ENCODE peak calls at places on chromosome 17, in nine cellular contexts. Q is naive thymus-derived CD8-positive, alpha-beta T cell; K is PC-9; L is GM20000; H is lower lobe of right lung; E is astrocyte of the spinal cord; X is germinal center; D is GOT3; C is mucosa of gallbladder. T is an unnamed sample.

GRCh38 chr17:67212716-67213417 is 32.1 kb downstream of the HELZ start:
- DNase-seq in H (no peak), X (no peak), K (no peak), Q (no peak), L (no peak), E (peak), C (no peak), D (no peak), T (no peak)

GRCh38 chr17:77428020-77428781 is 287.4 kb downstream of the SEC14L1 start:
- DNase-seq in K (no peak), L (no peak), C (peak), X (no peak), D (no peak), H (no peak), E (no peak), Q (no peak), T (no peak)

GRCh38 chr17:44827863-44828262 is 2.2 kb downstream of the GJC1 start:
- DNase-seq in C (no peak), L (no peak), K (no peak), Q (no peak), E (no peak), H (no peak), X (no peak), D (no peak), T (no peak)

GRCh38 chr17:77675816-77676799 is 282.4 kb upstream of the TNRC6C start:
- DNase-seq in L (no peak), X (no peak), Q (no peak), K (no peak), E (no peak), C (peak), D (no peak), H (no peak), T (no peak)

GRCh38 chr17:34255381-34255732 is 272 bp downstream of the CCL2 start:
- DNase-seq in H (no peak), E (no peak), D (no peak), K (no peak), C (no peak), X (no peak), L (no peak), Q (no peak), T (no peak)

GRCh38 chr17:61492759-61493526 is 40.7 kb downstream of the TBX4 start:
- DNase-seq in E (no peak), C (peak), D (no peak), L (no peak), X (no peak), K (no peak), H (no peak), Q (no peak), T (no peak)

GRCh38 chr17:4522661-4523060 is 24.0 kb downstream of the SPNS2 start:
- DNase-seq in D (no peak), E (no peak), C (no peak), H (no peak), L (no peak), K (no peak), Q (no peak), X (no peak), T (no peak)

GRCh38 chr17:41741709-41742108 is 7.3 kb upstream of the HAP1 start:
- DNase-seq in E (no peak), H (no peak), X (no peak), Q (no peak), C (no peak), L (no peak), D (no peak), K (no peak), T (no peak)

GRCh38 chr17:29549169-29549935 is 17.5 kb downstream of the ABHD15 start:
- DNase-seq in Q (no peak), L (peak), K (no peak), X (no peak), H (no peak), C (no peak), E (peak), D (no peak), T (no peak)

GRCh38 chr17:18966831-18967624 is 15.1 kb downstream of the SLC5A10 start:
- DNase-seq in C (no peak), X (no peak), K (peak), Q (no peak), D (no peak), H (no peak), E (peak), L (no peak), T (no peak)

GRCh38 chr17:77723909-77724875 is 234.3 kb upstream of the TNRC6C start:
- DNase-seq in D (no peak), C (peak), L (no peak), H (no peak), E (no peak), Q (no peak), X (no peak), K (no peak), T (no peak)

GRCh38 chr17:17042851-17043667 is 802 bp downstream of the MPRIP start:
- DNase-seq in L (no peak), E (peak), K (no peak), C (no peak), D (no peak), H (peak), Q (peak), X (no peak), T (no peak)

GRCh38 chr17:80957461-80957941 is 34.1 kb upstream of the CHMP6 start:
- DNase-seq in C (no peak), H (peak), X (no peak), E (no peak), D (no peak), L (no peak), K (no peak), Q (no peak), T (no peak)

GRCh38 chr17:62674841-62675240 is 47.4 kb downstream of the MRC2 start:
- DNase-seq in D (no peak), K (no peak), E (no peak), L (no peak), H (peak), C (no peak), Q (no peak), X (no peak), T (no peak)

GRCh38 chr17:76263896-76264295 is 1.3 kb upstream of the UBALD2 start:
- DNase-seq in Q (no peak), L (no peak), E (no peak), H (no peak), D (no peak), X (no peak), C (no peak), K (no peak), T (no peak)

GRCh38 chr17:40699880-40700279 is 3.7 kb downstream of the KRT24 start:
- DNase-seq in X (no peak), Q (no peak), D (no peak), H (no peak), E (no peak), K (no peak), C (no peak), L (no peak), T (no peak)

GRCh38 chr17:21511368-21512195 is 135.4 kb downstream of the KCNJ12 start:
- DNase-seq in X (peak), L (peak), H (peak), E (peak), D (no peak), C (peak), K (peak), Q (peak), T (peak)

GRCh38 chr17:81394377-81394747 is 895 bp upstream of the BAHCC1 start:
- DNase-seq in X (no peak), C (no peak), D (no peak), E (no peak), H (no peak), Q (no peak), L (no peak), K (no peak), T (no peak)

GRCh38 chr17:63395075-63395815 is 50.9 kb downstream of the CYB561 start:
- DNase-seq in C (no peak), Q (no peak), E (peak), D (no peak), K (no peak), L (no peak), H (no peak), X (no peak), T (no peak)

GRCh38 chr17:80518392-80518791 is 26.2 kb upstream of the RPTOR start:
- DNase-seq in D (no peak), K (no peak), X (no peak), E (no peak), L (no peak), H (no peak), C (no peak), Q (no peak), T (no peak)

GRCh38 chr17:38606646-38607611 is 1.2 kb upstream of the SRCIN1 start:
- DNase-seq in H (no peak), E (no peak), L (no peak), C (no peak), X (no peak), K (peak), Q (no peak), D (no peak), T (no peak)

GRCh38 chr17:77190561-77190960 is 49.8 kb downstream of the SEC14L1 start:
- DNase-seq in H (no peak), L (no peak), Q (no peak), E (no peak), D (no peak), X (no peak), C (no peak), K (no peak), T (no peak)

GRCh38 chr17:58084317-58084981 is 1.2 kb downstream of the DYNLL2 start:
- DNase-seq in K (peak), L (peak), D (no peak), X (peak), H (peak), C (no peak), E (no peak), Q (peak), T (no peak)

GRCh38 chr17:18184143-18185007 is 747 bp downstream of the ALKBH5 start:
- DNase-seq in D (no peak), L (peak), C (peak), X (peak), Q (peak), E (peak), H (peak), K (peak), T (no peak)

GRCh38 chr17:49053171-49053829 is 56.1 kb downstream of the IGF2BP1 start:
- DNase-seq in E (no peak), K (no peak), C (no peak), L (no peak), Q (no peak), H (no peak), X (no peak), D (no peak), T (no peak)

GRCh38 chr17:3555189-3555796 is 2.3 kb downstream of the TRPV3 start:
- DNase-seq in D (no peak), X (no peak), Q (no peak), E (no peak), H (no peak), C (no peak), L (no peak), K (no peak), T (no peak)

GRCh38 chr17:32692179-32692578 is 184.7 kb downstream of the MYO1D start:
- DNase-seq in X (no peak), E (no peak), C (no peak), H (no peak), D (no peak), L (no peak), Q (no peak), K (no peak), T (no peak)

GRCh38 chr17:42050360-42051012 is at the start of gene C17orf113:
- DNase-seq in C (peak), K (peak), L (peak), X (peak), D (no peak), E (no peak), H (peak), Q (peak), T (peak)

GRCh38 chr17:55089955-55090573 is 121.5 kb downstream of the STXBP4 start:
- DNase-seq in K (peak), Q (no peak), C (no peak), X (no peak), H (no peak), L (peak), E (peak), D (no peak), T (no peak)

GRCh38 chr17:12415031-12415430 is 250.7 kb upstream of the MYOCD start:
- DNase-seq in K (no peak), X (no peak), H (no peak), L (no peak), C (no peak), Q (no peak), E (peak), D (no peak), T (no peak)

GRCh38 chr17:82911822-82912221 is 72.0 kb upstream of the ZNF750 start:
- DNase-seq in C (no peak), K (no peak), E (no peak), Q (no peak), L (peak), D (no peak), X (peak), H (no peak), T (no peak)

T was measured in neural crest cell.